ENCODE peak calls at places on chromosomes 3 and 15, in four cellular contexts. W is SK-N-SH, C is GM12878, H is HepG2. P is an unnamed sample.

GRCh38 chr3:63912768-63913588 is 795 bp upstream of the SCAANT1 start:
- DNase-seq in W (peak; percentile 80), C (no peak), H (peak; percentile 21), P (no peak)

GRCh38 chr3:139120336-139120971 is 75.8 kb upstream of the PRR23C start:
- DNase-seq in W (no peak), C (no peak), H (no peak), P (peak; percentile 38)

GRCh38 chr3:141776376-141776775 is 13.2 kb downstream of the GRK7 start:
- DNase-seq in W (no peak), C (no peak), H (no peak), P (no peak)

GRCh38 chr15:60840306-60840702 is 361.4 kb upstream of the ICE2 start:
- DNase-seq in W (no peak), C (no peak), H (no peak), P (no peak)

GRCh38 chr3:13420817-13421755 is 964 bp upstream of the NUP210 start:
- DNase-seq in W (no peak), C (peak; percentile 57), H (no peak), P (no peak)

GRCh38 chr3:119653871-119654270 is 6.5 kb downstream of the POPDC2 start:
- DNase-seq in W (no peak), C (no peak), H (no peak), P (no peak)

GRCh38 chr15:101168463-101168824 is 83.4 kb downstream of the CHSY1 start:
- DNase-seq in W (no peak), C (no peak), H (no peak), P (no peak)

GRCh38 chr15:48385431-48385830 is 54.2 kb downstream of the DUT start:
- DNase-seq in W (no peak), C (no peak), H (no peak), P (no peak)

GRCh38 chr3:138950006-138950644 is 3.1 kb downstream of the FOXL2NB start:
- DNase-seq in W (peak; percentile 73), C (no peak), H (no peak), P (peak; percentile 73)

GRCh38 chr15:53197426-53197839 is 407.3 kb upstream of the ONECUT1 start:
- DNase-seq in W (peak; percentile 75), C (no peak), H (peak; percentile 44), P (peak; percentile 86)

GRCh38 chr3:7567160-7567559 is 706.2 kb downstream of the GRM7 start:
- DNase-seq in W (no peak), C (no peak), H (no peak), P (no peak)

GRCh38 chr3:14216257-14217048 is 37.8 kb downstream of the LSM3 start:
- DNase-seq in W (peak; percentile 85), C (no peak), H (peak; percentile 39), P (peak; percentile 86)

GRCh38 chr15:42591238-42591936 is 16.0 kb downstream of the STARD9 start:
- DNase-seq in W (peak; percentile 33), C (no peak), H (peak; percentile 84), P (no peak)

GRCh38 chr3:111605016-111605415 is 9.9 kb upstream of the ZBED2 start:
- DNase-seq in W (no peak), C (no peak), H (no peak), P (no peak)

GRCh38 chr3:22269827-22270226 is 518.8 kb upstream of the ZNF385D start:
- DNase-seq in W (no peak), C (no peak), H (no peak), P (no peak)
- TF ChIP-seq TCF12 in W (no peak), C (no peak), H (no peak), P (no peak)

GRCh38 chr3:23952646-23953045 is 7.6 kb downstream of the NR1D2 start:
- DNase-seq in W (no peak), C (peak; percentile 76), H (no peak), P (no peak)
- TF ChIP-seq TCF12 in W (no peak), C (peak; percentile 13), H (no peak), P (no peak)

GRCh38 chr3:35748144-35748543 is 108.8 kb downstream of the ARPP21 start:
- DNase-seq in W (no peak), C (no peak), H (no peak), P (no peak)

GRCh38 chr3:35745802-35746484 is 106.6 kb downstream of the ARPP21 start:
- DNase-seq in W (no peak), C (no peak), H (no peak), P (no peak)

GRCh38 chr3:35743218-35743617 is 103.9 kb downstream of the ARPP21 start:
- DNase-seq in W (no peak), C (no peak), H (no peak), P (no peak)

GRCh38 chr3:35739964-35740527 is 100.7 kb downstream of the ARPP21 start:
- DNase-seq in W (no peak), C (no peak), H (no peak), P (no peak)

DNA sequence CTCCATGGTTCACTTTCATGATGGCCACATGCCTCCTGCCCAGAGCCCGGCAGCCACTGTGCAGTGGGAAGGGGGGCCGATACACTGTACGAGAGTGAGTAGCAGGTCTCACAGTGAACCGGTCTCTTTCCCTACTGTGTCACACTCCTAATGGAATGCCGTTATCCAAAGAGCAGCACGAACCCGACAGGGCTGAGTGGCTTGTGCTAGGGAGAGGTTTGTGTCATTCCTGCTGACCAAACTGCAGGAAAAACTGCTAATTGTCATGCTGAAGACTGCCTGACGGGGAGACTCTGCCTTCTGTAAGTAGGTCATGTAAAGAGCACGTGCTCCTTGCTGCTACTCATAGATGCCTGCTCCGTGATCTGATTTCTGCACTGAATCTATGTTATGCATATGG is 105.1 kb downstream of the ARPP21 start:
- DNase-seq in W (no peak), C (no peak), H (no peak), P (peak; percentile 27)
- TF ChIP-seq TCF12 in W (no peak), C (no peak), H (no peak), P (no peak)

GRCh38 chr3:102974333-102974732 is 539.5 kb downstream of the ZPLD1 start:
- DNase-seq in W (no peak), C (no peak), H (no peak), P (no peak)

GRCh38 chr3:102980379-102980726 is 545.5 kb downstream of the ZPLD1 start:
- DNase-seq in W (no peak), C (no peak), H (no peak), P (no peak)

GRCh38 chr3:102979202-102979601 is 544.4 kb downstream of the ZPLD1 start:
- DNase-seq in W (no peak), C (no peak), H (no peak), P (no peak)

DNA sequence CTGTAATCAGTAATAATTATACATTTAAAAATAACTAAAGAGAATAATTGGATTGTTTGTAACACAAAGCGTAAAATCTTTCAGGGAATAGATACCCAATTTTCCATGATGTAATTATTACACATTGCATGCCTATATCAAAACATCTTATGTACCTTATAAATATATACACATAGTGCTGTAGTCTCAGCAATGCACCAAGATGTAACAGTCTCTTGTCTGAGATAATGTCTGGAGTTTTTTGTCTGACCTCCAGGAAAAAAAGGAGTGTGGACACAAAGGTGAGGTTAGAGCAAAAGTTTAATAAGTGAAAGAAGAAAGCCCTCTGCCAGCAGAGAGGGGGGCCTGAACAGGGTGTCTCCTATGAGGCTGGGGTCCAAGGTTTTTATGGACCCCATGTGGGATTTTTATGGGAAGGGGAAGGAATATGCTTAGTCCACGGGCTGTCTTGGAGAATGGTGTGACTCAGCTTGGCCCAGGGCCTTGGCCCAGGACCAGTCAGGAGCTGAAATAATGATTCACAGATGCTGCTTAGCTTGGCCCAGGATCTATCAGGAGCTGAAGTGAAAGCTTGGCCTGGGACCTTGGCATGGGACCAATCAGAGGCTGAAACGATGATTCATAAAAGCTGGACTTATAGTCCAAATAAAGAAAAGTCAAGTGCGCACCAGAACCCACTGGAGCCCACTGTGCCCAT is 545.0 kb downstream of the ZPLD1 start:
- DNase-seq in W (peak; percentile 5), C (no peak), H (no peak), P (no peak)
- TF ChIP-seq TCF12 in W (peak; percentile 98), C (no peak), H (no peak), P (no peak)

GRCh38 chr3:79618883-79619282 is 148.9 kb downstream of the ROBO1 start:
- DNase-seq in W (no peak), C (no peak), H (no peak), P (no peak)
- TF ChIP-seq TCF12 in W (no peak), C (no peak), H (no peak), P (no peak)

GRCh38 chr15:92818658-92819311 is 81.3 kb upstream of the CHD2 start:
- DNase-seq in W (no peak), C (no peak), H (no peak), P (no peak)

GRCh38 chr15:92819312-92820232 is 80.6 kb upstream of the CHD2 start:
- DNase-seq in W (peak; percentile 63), C (no peak), H (no peak), P (no peak)

GRCh38 chr15:92820233-92821021 is 79.7 kb upstream of the CHD2 start:
- DNase-seq in W (peak; percentile 96), C (no peak), H (peak; percentile 84), P (peak; percentile 94)

GRCh38 chr15:92822216-92823144 is 77.6 kb upstream of the CHD2 start:
- DNase-seq in W (no peak), C (no peak), H (no peak), P (no peak)

GRCh38 chr15:92821491-92822116 is 78.5 kb upstream of the CHD2 start:
- DNase-seq in W (no peak), C (no peak), H (no peak), P (no peak)
- TF ChIP-seq TCF12 in W (no peak), C (no peak), H (no peak), P (no peak)

DNA sequence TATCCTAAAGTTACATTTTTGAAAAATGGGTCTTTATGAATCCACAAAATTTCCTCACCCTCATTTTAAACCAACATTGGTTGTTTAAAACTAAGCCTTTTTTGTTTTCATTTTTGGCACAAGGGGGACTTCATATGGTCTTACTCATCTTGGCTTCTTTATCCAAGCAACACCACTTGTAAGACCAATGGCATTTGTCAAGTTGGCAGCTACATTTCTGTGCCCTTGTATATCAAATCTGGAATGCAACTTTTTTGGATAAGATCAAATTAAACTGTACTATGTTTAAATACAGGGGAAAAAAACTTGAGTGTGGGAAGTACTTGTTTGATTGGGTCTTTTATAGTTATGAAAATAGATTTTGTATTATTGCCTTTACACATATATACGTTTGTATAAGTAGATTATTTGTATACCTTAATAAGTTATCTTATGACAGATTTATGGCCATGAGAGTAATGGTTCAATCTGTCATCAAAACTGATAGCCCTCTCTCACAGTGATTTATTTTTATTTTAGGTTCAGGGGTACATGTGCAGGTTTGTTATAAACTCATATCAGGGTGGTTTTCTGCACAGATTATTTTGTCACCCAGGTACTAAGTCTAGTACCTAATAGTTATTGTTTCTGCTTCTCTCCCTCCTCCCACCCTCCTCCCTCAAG is 43.4 kb downstream of the GPR160 start:
- DNase-seq in W (no peak), C (no peak), H (no peak), P (no peak)
- TF ChIP-seq TCF12 in W (peak; percentile 67), C (no peak), H (no peak), P (no peak)

GRCh38 chr15:38748710-38749109 is 184.1 kb upstream of the RASGRP1 start:
- DNase-seq in W (no peak), C (no peak), H (no peak), P (no peak)
- TF ChIP-seq TCF12 in W (no peak), C (no peak), H (no peak), P (no peak)

P was measured in H1.